ENCODE peak calls at places on chromosomes 13 and 19, in eight cellular contexts. X is NCI-H2081; Z is CD8-positive, alpha-beta T cell; U is head of caudate nucleus; I is H1; J is naive thymus-derived CD4-positive, alpha-beta T cell; D is amniotic stem cell; K is activated naive CD8-positive, alpha-beta T cell treated with anti-CD3 and anti-CD28 coated beads, Interleukin-2, amount 50 U/mL, for 24 hours. B is an unnamed sample.

GRCh38 chr19:27660428-27660827 is 1552.5 kb downstream of the UQCRFS1 start:
- DNase-seq in J (no peak), Z (no peak), U (no peak), K (no peak), D (no peak), X (no peak), I (no peak), B (no peak)

GRCh38 chr19:17829855-17830566 is 8.7 kb upstream of the INSL3 start:
- DNase-seq in X (peak), Z (no peak), K (no peak), I (peak), J (no peak), D (no peak), U (peak), B (no peak)

GRCh38 chr19:13623686-13624405 is 117.6 kb upstream of the CACNA1A start:
- DNase-seq in J (no peak), U (no peak), Z (no peak), K (no peak), X (peak), I (no peak), D (no peak), B (no peak)

GRCh38 chr19:13181747-13182388 is 31.7 kb downstream of the IER2 start:
- DNase-seq in X (no peak), U (peak), D (no peak), J (no peak), I (no peak), K (peak), Z (peak), B (peak)

GRCh38 chr13:40102854-40103253 is 447.4 kb downstream of the COG6 start:
- DNase-seq in Z (peak), K (peak), I (no peak), D (no peak), U (peak), J (peak), X (no peak), B (no peak)

GRCh38 chr19:11355160-11356073 is at the start of gene PLPPR2:
- DNase-seq in Z (peak), U (peak), I (peak), K (peak), D (peak), J (peak), X (peak), B (peak)

GRCh38 chr13:71828117-71828516 is 38.9 kb downstream of the DACH1 start:
- DNase-seq in X (no peak), U (no peak), I (no peak), J (peak), K (no peak), D (no peak), Z (no peak), B (no peak)

GRCh38 chr13:102580552-102581169 is 16.1 kb upstream of the TPP2 start:
- DNase-seq in U (peak), D (peak), K (no peak), J (peak), X (peak), I (no peak), Z (peak), B (peak)

GRCh38 chr19:35055715-35056179 is 14.2 kb downstream of the HPN start:
- DNase-seq in D (no peak), I (peak), J (no peak), U (no peak), X (no peak), K (no peak), Z (peak), B (no peak)

GRCh38 chr19:40907968-40908735 is 26.1 kb upstream of the CYP2A7 start:
- DNase-seq in U (peak), D (no peak), J (peak), Z (peak), K (peak), I (peak), X (no peak), B (no peak)

GRCh38 chr13:46052314-46053161 is at the start of gene ZC3H13:
- DNase-seq in K (peak), X (peak), Z (peak), I (peak), D (peak), U (peak), J (peak), B (peak)

GRCh38 chr13:102440259-102440936 is 38.5 kb upstream of the FGF14 start:
- DNase-seq in Z (no peak), I (no peak), D (no peak), K (no peak), J (no peak), X (no peak), U (no peak), B (no peak)

GRCh38 chr13:28475916-28476725 is 18.8 kb downstream of the FLT1 start:
- DNase-seq in U (no peak), Z (no peak), I (no peak), J (no peak), D (peak), X (no peak), K (no peak), B (no peak)

B was measured in midbrain.